ENCODE peak calls at places on chromosomes 3 and 15, in ten cellular contexts. K, R, D, F, T, N, C, H, J and E are unnamed samples.

GRCh38 chr3:132256984-132257383 is 60.2 kb upstream of the ACP3 start:
- DNase-seq in H (peak), T (no peak), N (peak), D (no peak), C (no peak), K (peak), R (no peak), J (peak), F (no peak), E (no peak)

GRCh38 chr15:52018244-52018643 is 775 bp upstream of the MAPK6 start:
- DNase-seq in J (peak), C (no peak), H (peak), R (no peak), F (no peak), N (no peak), D (no peak), T (no peak), K (peak), E (no peak)

GRCh38 chr3:119310052-119310451 is 15.9 kb downstream of the ARHGAP31 start:
- DNase-seq in R (no peak), K (peak), F (no peak), T (no peak), H (peak), J (peak), N (peak), D (no peak), C (no peak), E (peak)

GRCh38 chr3:29144807-29145206 is 136.1 kb upstream of the RBMS3 start:
- DNase-seq in R (no peak), C (no peak), F (no peak), N (peak), T (no peak), D (no peak), J (peak), K (peak), H (peak), E (no peak)

GRCh38 chr3:56012732-56013131 is 455.5 kb downstream of the ERC2 start:
- DNase-seq in D (no peak), H (no peak), R (no peak), C (no peak), N (no peak), J (peak), K (no peak), T (no peak), F (no peak), E (no peak)

GRCh38 chr15:63888146-63888545 is 54.4 kb upstream of the HERC1 start:
- DNase-seq in N (no peak), R (no peak), C (no peak), T (no peak), D (no peak), F (no peak), J (no peak), K (no peak), H (no peak), E (no peak)

GRCh38 chr15:59443341-59444081 is 5.5 kb downstream of the FAM81A start:
- DNase-seq in D (no peak), K (no peak), T (peak), H (no peak), J (no peak), F (no peak), R (no peak), N (no peak), C (peak), E (no peak)

GRCh38 chr3:158167737-158168469 is 58.0 kb downstream of the RSRC1 start:
- DNase-seq in C (no peak), T (no peak), R (no peak), D (no peak), F (no peak), N (peak), H (peak), J (peak), K (peak), E (no peak)

GRCh38 chr3:30750967-30751366 is 143.5 kb downstream of the GADL1 start:
- DNase-seq in N (no peak), R (no peak), K (no peak), C (no peak), D (no peak), J (no peak), F (no peak), T (no peak), H (no peak), E (no peak)

GRCh38 chr3:152538518-152538917 is 269.8 kb downstream of the MBNL1 start:
- DNase-seq in F (no peak), J (no peak), K (no peak), D (no peak), H (peak), R (no peak), T (no peak), C (no peak), N (no peak), E (no peak)

GRCh38 chr3:67018105-67018788 is 20.1 kb downstream of the KBTBD8 start:
- DNase-seq in C (no peak), K (peak), D (no peak), J (no peak), H (peak), N (no peak), T (peak), R (no peak), F (no peak), E (no peak)

GRCh38 chr15:40052604-40053003 is 13.6 kb upstream of the SRP14 start:
- DNase-seq in R (peak), T (no peak), H (no peak), F (no peak), D (no peak), J (no peak), C (no peak), K (no peak), N (no peak), E (no peak)

GRCh38 chr15:40054056-40054745 is 15.2 kb upstream of the SRP14 start:
- DNase-seq in R (peak), J (peak), C (no peak), H (no peak), N (no peak), T (peak), D (no peak), K (peak), F (no peak), E (no peak)

GRCh38 chr15:40051616-40052415 is 12.8 kb upstream of the SRP14 start:
- DNase-seq in D (no peak), N (no peak), K (no peak), F (no peak), J (no peak), R (peak), C (no peak), H (no peak), T (no peak), E (no peak)

GRCh38 chr15:40054746-40055575 is 16.0 kb upstream of the SRP14 start:
- DNase-seq in K (peak), J (peak), D (no peak), C (peak), T (peak), N (no peak), F (no peak), H (peak), R (peak), E (no peak)

GRCh38 chr15:40053234-40054055 is 14.5 kb upstream of the SRP14 start:
- DNase-seq in F (no peak), C (no peak), H (no peak), K (no peak), N (no peak), J (no peak), T (peak), D (no peak), R (peak), E (no peak)
- TF ChIP-seq CTCF in F (no peak), C (peak), H (peak), K (peak), N (no peak), J (no peak), T (peak), D (no peak), R (no peak), E (no peak)

GRCh38 chr3:129022114-129022994 is 21.2 kb downstream of the EFCC1 start:
- DNase-seq in T (no peak), R (no peak), D (no peak), J (no peak), C (no peak), F (no peak), N (peak), H (peak), K (no peak), E (peak)

GRCh38 chr3:129022995-129023332 is 21.9 kb downstream of the EFCC1 start:
- DNase-seq in C (no peak), T (no peak), N (no peak), K (no peak), H (no peak), F (no peak), R (no peak), D (no peak), J (no peak), E (no peak)

GRCh38 chr3:129025691-129026435 is 24.8 kb downstream of the EFCC1 start:
- DNase-seq in J (no peak), K (no peak), R (no peak), N (no peak), T (no peak), D (no peak), H (no peak), C (no peak), F (no peak), E (no peak)

GRCh38 chr3:129025108-129025507 is 24.0 kb downstream of the EFCC1 start:
- DNase-seq in H (no peak), R (no peak), F (no peak), K (no peak), C (no peak), D (no peak), T (no peak), N (no peak), J (no peak), E (no peak)

DNA sequence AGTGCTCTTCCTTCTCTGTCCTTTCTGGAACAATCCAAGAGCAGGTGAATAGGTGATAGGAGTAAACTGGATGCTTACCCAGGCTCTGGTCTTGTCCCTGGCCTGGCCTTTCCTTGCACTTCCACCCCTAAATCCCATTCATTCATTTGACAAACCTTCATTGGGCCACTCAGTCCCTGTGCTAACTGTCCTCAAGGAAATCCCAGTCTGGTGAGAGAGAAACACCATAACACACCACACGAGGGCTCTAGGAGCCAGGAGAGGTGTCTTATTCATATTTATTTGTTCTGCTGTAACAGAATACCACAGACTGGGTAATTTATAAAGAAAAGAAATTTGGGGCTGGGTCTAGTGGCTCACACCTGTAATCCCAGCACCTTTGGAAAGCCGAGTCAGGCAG is 22.8 kb downstream of the EFCC1 start:
- DNase-seq in T (peak), J (no peak), H (peak), R (no peak), D (no peak), F (no peak), C (no peak), K (no peak), N (no peak), E (no peak)
- TF ChIP-seq CTCF in T (peak), J (no peak), H (peak), R (no peak), D (no peak), F (no peak), C (no peak), K (peak), N (no peak), E (no peak)

GRCh38 chr3:52444860-52445793 is at the start of gene SEMA3G:
- DNase-seq in T (peak), N (no peak), J (peak), C (peak), D (peak), F (peak), K (peak), H (peak), R (no peak), E (peak)
- TF ChIP-seq CTCF in T (peak), N (no peak), J (peak), C (peak), D (peak), F (peak), K (peak), H (no peak), R (peak), E (peak)

DNA sequence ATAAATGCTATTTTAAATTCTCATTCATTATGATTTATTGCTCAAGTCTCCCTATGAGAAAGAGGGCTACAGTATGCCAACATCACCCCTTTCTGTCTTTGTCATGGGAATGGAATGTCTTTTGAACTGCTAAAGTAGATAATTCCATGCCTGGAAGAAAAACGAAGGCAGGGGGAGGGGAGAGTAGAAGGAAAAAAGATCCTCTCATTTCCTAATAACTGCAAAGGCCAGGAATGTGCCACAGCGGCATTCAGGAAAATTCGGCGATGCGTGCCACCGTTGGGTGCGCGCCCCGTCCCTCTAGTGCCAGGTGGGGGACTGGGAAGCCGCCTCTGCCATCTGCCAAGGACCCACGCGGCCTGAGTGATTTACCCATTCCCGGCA is 54.7 kb downstream of the CPN2 start:
- DNase-seq in R (no peak), D (no peak), J (peak), T (no peak), N (no peak), C (no peak), F (peak), H (peak), K (peak), E (no peak)
- TF ChIP-seq CTCF in R (no peak), D (no peak), J (no peak), T (no peak), N (no peak), C (no peak), F (no peak), H (no peak), K (no peak), E (no peak)

DNA sequence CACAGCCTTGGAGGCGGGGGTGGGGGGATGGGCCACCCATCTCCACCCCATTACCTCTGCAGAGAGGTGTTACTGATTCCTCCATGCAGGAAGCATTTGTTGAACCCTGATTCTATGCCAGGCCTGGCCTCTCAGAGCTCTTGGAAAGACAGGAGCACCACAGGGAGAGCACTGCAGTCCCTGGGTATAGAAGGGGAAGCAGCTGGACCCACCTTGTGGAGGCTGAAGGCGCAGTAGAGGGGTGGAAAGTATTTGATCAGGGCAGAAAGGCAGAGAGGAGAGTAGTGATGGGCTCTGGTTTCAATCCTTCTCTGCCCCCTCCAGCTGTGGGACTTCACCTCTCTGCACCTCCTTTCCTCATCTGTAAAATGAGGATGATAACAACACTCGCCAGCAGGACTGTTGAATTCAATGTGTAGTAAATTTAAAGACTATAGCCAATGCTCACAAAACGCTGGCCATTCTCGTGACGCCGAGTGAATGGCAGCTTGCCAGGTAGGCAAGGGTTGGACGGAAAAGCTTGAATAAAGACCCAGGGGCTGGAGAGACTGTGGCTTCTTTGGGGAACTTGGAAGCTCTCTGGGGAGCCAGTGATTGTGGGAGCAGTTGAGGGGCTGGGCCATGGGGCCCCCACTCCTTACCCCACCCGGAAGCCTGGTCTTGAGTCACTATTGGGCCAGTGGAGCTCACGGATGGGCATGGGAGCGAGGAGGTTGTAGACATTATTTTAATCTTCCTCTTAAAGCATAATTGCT is 8.0 kb upstream of the CCDC33 start:
- DNase-seq in H (peak), R (no peak), F (no peak), J (no peak), K (peak), T (no peak), D (no peak), N (no peak), C (no peak), E (no peak)
- TF ChIP-seq CTCF in H (no peak), R (no peak), F (no peak), J (no peak), K (no peak), T (no peak), D (no peak), N (no peak), C (no peak), E (no peak)

GRCh38 chr3:165070682-165071081 is 7.6 kb downstream of the SI start:
- DNase-seq in H (no peak), F (no peak), T (no peak), D (no peak), J (no peak), N (no peak), K (no peak), C (no peak), R (no peak), E (no peak)
- TF ChIP-seq CTCF in H (no peak), F (no peak), T (no peak), D (no peak), J (no peak), N (no peak), K (no peak), C (no peak), R (no peak), E (no peak)